ENCODE peak calls at places on chromosomes 11 and 22, in six cellular contexts. One of them, this sample, is unnamed. For H3K4me1 and H3K9me3, the result is how much of the 10 kb centered on the place peaks cover.

GRCh38 chr22:50272103-50272782 is 2.1 kb upstream of the MAPK11 start:
- DNase-seq in SK-N-SH: peak
- DNase-seq in neural progenitor cell: peak
- DNase-seq in HCT116: no peak
- DNase-seq in GM23248: no peak
- DNase-seq in hepatocyte: no peak
- DNase-seq in this sample: no peak

GRCh38 chr11:10885703-10886363 is 28.0 kb upstream of the ZBED5 start:
- DNase-seq in SK-N-SH: peak
- DNase-seq in neural progenitor cell: no peak
- DNase-seq in HCT116: no peak
- DNase-seq in GM23248: peak
- DNase-seq in hepatocyte: peak
- DNase-seq in this sample: no peak

GRCh38 chr11:75267171-75267970 is 26.8 kb downstream of the TPBGL start:
- DNase-seq in SK-N-SH: no peak
- DNase-seq in neural progenitor cell: no peak
- DNase-seq in HCT116: no peak
- DNase-seq in GM23248: no peak
- DNase-seq in hepatocyte: no peak
- DNase-seq in this sample: no peak

GRCh38 chr11:86486261-86487030 is 111.8 kb downstream of the CCDC81 start:
- DNase-seq in SK-N-SH: no peak
- DNase-seq in neural progenitor cell: no peak
- DNase-seq in HCT116: no peak
- DNase-seq in GM23248: no peak
- DNase-seq in hepatocyte: peak
- DNase-seq in this sample: no peak

GRCh38 chr11:67374571-67375276 is 1.3 kb upstream of the CLCF1 start:
- DNase-seq in SK-N-SH: no peak
- DNase-seq in neural progenitor cell: no peak
- DNase-seq in HCT116: no peak
- DNase-seq in GM23248: peak
- DNase-seq in hepatocyte: no peak
- DNase-seq in this sample: peak

GRCh38 chr11:61684870-61685610 is 4.8 kb downstream of the DAGLA start:
- DNase-seq in SK-N-SH: no peak
- DNase-seq in neural progenitor cell: no peak
- DNase-seq in HCT116: no peak
- DNase-seq in GM23248: no peak
- DNase-seq in hepatocyte: no peak
- DNase-seq in this sample: no peak

GRCh38 chr11:13761712-13762111 is 93.2 kb downstream of the FAR1 start:
- DNase-seq in SK-N-SH: no peak
- DNase-seq in neural progenitor cell: no peak
- DNase-seq in HCT116: no peak
- DNase-seq in GM23248: peak
- DNase-seq in hepatocyte: no peak
- DNase-seq in this sample: no peak

GRCh38 chr22:40210814-40211213 is 33.1 kb downstream of the TNRC6B start:
- DNase-seq in SK-N-SH: no peak
- DNase-seq in neural progenitor cell: no peak
- DNase-seq in HCT116: no peak
- DNase-seq in GM23248: no peak
- DNase-seq in hepatocyte: no peak
- DNase-seq in this sample: no peak

GRCh38 chr11:20112291-20113146 is 47.8 kb downstream of the DBX1 start:
- DNase-seq in SK-N-SH: peak
- DNase-seq in neural progenitor cell: no peak
- DNase-seq in HCT116: peak
- DNase-seq in GM23248: peak
- DNase-seq in hepatocyte: peak
- DNase-seq in this sample: peak

GRCh38 chr11:71948314-71949027 is 19.6 kb downstream of the RNF121 start:
- DNase-seq in SK-N-SH: no peak
- DNase-seq in neural progenitor cell: no peak
- DNase-seq in HCT116: no peak
- DNase-seq in GM23248: no peak
- DNase-seq in hepatocyte: peak
- DNase-seq in this sample: no peak

GRCh38 chr11:114317738-114318137 is 21.5 kb downstream of the NNMT start:
- DNase-seq in SK-N-SH: peak
- DNase-seq in neural progenitor cell: peak
- DNase-seq in HCT116: peak
- DNase-seq in GM23248: peak
- DNase-seq in hepatocyte: peak
- DNase-seq in this sample: peak

GRCh38 chr22:33656808-33657628 is 263.3 kb downstream of the LARGE1 start:
- DNase-seq in SK-N-SH: peak
- DNase-seq in neural progenitor cell: no peak
- DNase-seq in HCT116: no peak
- DNase-seq in GM23248: peak
- DNase-seq in hepatocyte: no peak
- DNase-seq in this sample: no peak

GRCh38 chr11:107385361-107385982 is 72.2 kb downstream of the CWF19L2 start:
- DNase-seq in SK-N-SH: no peak
- DNase-seq in neural progenitor cell: no peak
- DNase-seq in HCT116: peak
- DNase-seq in GM23248: peak
- DNase-seq in hepatocyte: peak
- DNase-seq in this sample: peak

GRCh38 chr11:111308140-111308539 is 9.8 kb downstream of the POU2AF3 start:
- DNase-seq in SK-N-SH: no peak
- DNase-seq in neural progenitor cell: no peak
- DNase-seq in HCT116: no peak
- DNase-seq in GM23248: no peak
- DNase-seq in hepatocyte: peak
- DNase-seq in this sample: no peak

GRCh38 chr22:29555065-29555644 is 1.6 kb upstream of the THOC5 start:
- DNase-seq in SK-N-SH: no peak
- DNase-seq in neural progenitor cell: no peak
- DNase-seq in HCT116: no peak
- DNase-seq in GM23248: peak
- DNase-seq in hepatocyte: no peak
- DNase-seq in this sample: no peak

GRCh38 chr22:17063372-17064106 is 21.3 kb upstream of the IL17RA start:
- DNase-seq in SK-N-SH: no peak
- DNase-seq in neural progenitor cell: no peak
- DNase-seq in HCT116: no peak
- DNase-seq in GM23248: no peak
- DNase-seq in hepatocyte: peak
- DNase-seq in this sample: no peak

GRCh38 chr22:24108073-24108472 is 73.2 kb upstream of the SUSD2 start:
- DNase-seq in SK-N-SH: no peak
- DNase-seq in neural progenitor cell: peak
- DNase-seq in HCT116: no peak
- DNase-seq in GM23248: no peak
- DNase-seq in hepatocyte: no peak
- DNase-seq in this sample: no peak

GRCh38 chr22:37218771-37219411 is 6.6 kb upstream of the SSTR3 start:
- DNase-seq in SK-N-SH: no peak
- DNase-seq in neural progenitor cell: no peak
- DNase-seq in HCT116: no peak
- DNase-seq in GM23248: no peak
- DNase-seq in hepatocyte: no peak
- DNase-seq in this sample: no peak

GRCh38 chr22:37220543-37220968 is 8.3 kb upstream of the SSTR3 start:
- DNase-seq in SK-N-SH: no peak
- DNase-seq in neural progenitor cell: no peak
- DNase-seq in HCT116: no peak
- DNase-seq in GM23248: no peak
- DNase-seq in hepatocyte: no peak
- DNase-seq in this sample: no peak

GRCh38 chr22:37221424-37222336 is 9.4 kb upstream of the SSTR3 start:
- DNase-seq in SK-N-SH: no peak
- DNase-seq in neural progenitor cell: no peak
- DNase-seq in HCT116: no peak
- DNase-seq in GM23248: no peak
- DNase-seq in hepatocyte: no peak
- DNase-seq in this sample: no peak

GRCh38 chr22:37218399-37218770 is 6.1 kb upstream of the SSTR3 start:
- DNase-seq in SK-N-SH: no peak
- DNase-seq in neural progenitor cell: no peak
- DNase-seq in HCT116: no peak
- DNase-seq in GM23248: no peak
- DNase-seq in hepatocyte: no peak
- DNase-seq in this sample: no peak

DNA sequence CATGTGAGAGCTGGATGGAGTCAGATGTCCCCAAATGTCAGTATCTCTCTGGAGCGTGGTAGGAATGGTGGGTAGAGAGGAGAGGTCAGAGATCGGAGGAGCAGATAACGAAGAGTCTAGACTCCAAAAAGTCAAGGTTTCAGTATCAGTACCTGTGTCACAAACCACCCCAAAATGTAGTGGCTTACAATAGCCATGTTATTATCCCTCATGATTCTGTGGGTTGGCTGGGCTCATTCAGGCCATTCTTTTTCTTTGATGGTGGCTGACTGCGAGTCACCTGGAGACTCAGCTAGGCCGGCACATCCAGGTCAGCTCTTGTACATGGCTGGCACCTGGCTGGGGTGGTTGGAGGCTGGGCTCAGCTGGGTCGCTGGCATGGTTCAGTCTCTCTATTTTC is 7.3 kb upstream of the SSTR3 start:
- DNase-seq in SK-N-SH: no peak
- DNase-seq in neural progenitor cell: no peak
- DNase-seq in HCT116: no peak
- DNase-seq in GM23248: no peak
- DNase-seq in hepatocyte: no peak
- DNase-seq in this sample: no peak
- H3K4me1 ChIP-seq in SK-N-SH: under half
- H3K4me1 ChIP-seq in neural progenitor cell: under half
- H3K4me1 ChIP-seq in HCT116: under half
- H3K4me1 ChIP-seq in GM23248: under half
- H3K4me1 ChIP-seq in hepatocyte: under half
- H3K4me1 ChIP-seq in this sample: under half

DNA sequence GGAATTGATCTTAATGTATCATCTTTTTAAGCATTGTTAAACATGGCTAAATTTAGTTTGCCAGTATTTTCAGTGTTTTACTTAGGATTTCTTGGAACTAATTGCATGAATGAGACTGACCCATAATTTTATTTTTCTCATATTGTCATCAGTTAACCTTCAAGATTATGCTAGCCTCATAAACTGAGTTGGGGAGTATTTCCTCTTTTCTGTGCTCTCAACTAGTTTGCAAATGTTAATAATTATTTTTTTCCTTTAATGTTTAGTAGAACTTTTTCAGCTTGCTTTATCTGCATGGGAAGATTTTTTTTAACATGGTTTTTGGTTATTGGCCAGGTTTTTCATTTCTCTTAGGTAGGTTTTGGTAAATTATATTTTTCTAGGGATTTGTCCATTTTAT is 235.4 kb upstream of the SESN3 start:
- DNase-seq in SK-N-SH: no peak
- DNase-seq in neural progenitor cell: no peak
- DNase-seq in HCT116: no peak
- DNase-seq in GM23248: no peak
- DNase-seq in hepatocyte: no peak
- DNase-seq in this sample: no peak
- H3K9me3 ChIP-seq in SK-N-SH: under half
- H3K9me3 ChIP-seq in neural progenitor cell: under half
- H3K9me3 ChIP-seq in HCT116: under half
- H3K9me3 ChIP-seq in GM23248: under half
- H3K9me3 ChIP-seq in hepatocyte: under half
- H3K9me3 ChIP-seq in this sample: under half

DNA sequence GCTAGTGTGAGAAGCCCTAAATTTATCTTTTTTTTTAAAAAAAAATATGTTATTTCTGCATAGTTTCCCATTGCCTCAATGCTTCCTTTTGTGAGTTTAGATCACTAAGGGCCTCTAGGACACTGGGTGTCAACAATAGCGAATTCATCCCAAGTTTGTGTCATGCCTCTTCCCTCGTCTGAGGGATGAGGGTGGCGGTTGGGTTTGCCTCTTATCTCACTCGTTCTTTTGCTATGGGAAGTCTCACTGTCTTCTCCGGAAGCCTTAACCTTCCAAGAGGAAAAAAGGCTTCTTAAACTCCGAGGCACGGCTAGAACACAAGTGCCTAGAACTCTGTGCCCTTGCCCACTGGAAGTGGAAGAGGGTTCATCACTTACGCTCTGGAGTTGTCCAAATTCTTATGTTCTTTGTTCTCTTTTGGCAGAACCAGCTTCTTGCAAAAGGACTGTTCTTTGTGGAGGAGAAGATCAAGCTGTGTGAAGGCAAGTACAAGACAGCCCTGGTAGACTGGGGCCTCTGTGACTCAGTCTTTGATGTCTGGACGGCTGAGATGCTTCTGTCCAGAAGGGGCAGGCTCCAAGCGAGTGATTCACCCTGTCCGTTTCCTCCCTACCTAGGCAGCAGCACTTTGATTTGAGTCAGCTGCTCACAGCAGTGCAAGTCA is 78.5 kb downstream of the TRAF6 start:
- DNase-seq in SK-N-SH: no peak
- DNase-seq in neural progenitor cell: peak
- DNase-seq in HCT116: peak
- DNase-seq in GM23248: peak
- DNase-seq in hepatocyte: peak
- DNase-seq in this sample: peak
- TF ChIP-seq EZH2phosphoT487 in SK-N-SH: no peak
- TF ChIP-seq EZH2phosphoT487 in neural progenitor cell: no peak
- TF ChIP-seq EZH2phosphoT487 in HCT116: no peak
- TF ChIP-seq EZH2phosphoT487 in GM23248: no peak
- TF ChIP-seq EZH2phosphoT487 in hepatocyte: no peak
- TF ChIP-seq EZH2phosphoT487 in this sample: no peak

GRCh38 chr22:26494506-26494905 is 10.8 kb downstream of the SRRD start:
- DNase-seq in SK-N-SH: no peak
- DNase-seq in neural progenitor cell: no peak
- DNase-seq in HCT116: no peak
- DNase-seq in GM23248: no peak
- DNase-seq in hepatocyte: no peak
- DNase-seq in this sample: no peak

GRCh38 chr22:26501996-26502395 is 10.3 kb downstream of the TFIP11 start:
- DNase-seq in SK-N-SH: no peak
- DNase-seq in neural progenitor cell: no peak
- DNase-seq in HCT116: no peak
- DNase-seq in GM23248: no peak
- DNase-seq in hepatocyte: no peak
- DNase-seq in this sample: no peak

GRCh38 chr22:26492220-26492619 is 8.5 kb downstream of the SRRD start:
- DNase-seq in SK-N-SH: no peak
- DNase-seq in neural progenitor cell: no peak
- DNase-seq in HCT116: no peak
- DNase-seq in GM23248: no peak
- DNase-seq in hepatocyte: no peak
- DNase-seq in this sample: no peak

GRCh38 chr22:26499188-26499703 is 13.0 kb downstream of the TFIP11 start:
- DNase-seq in SK-N-SH: no peak
- DNase-seq in neural progenitor cell: no peak
- DNase-seq in HCT116: no peak
- DNase-seq in GM23248: no peak
- DNase-seq in hepatocyte: no peak
- DNase-seq in this sample: no peak

DNA sequence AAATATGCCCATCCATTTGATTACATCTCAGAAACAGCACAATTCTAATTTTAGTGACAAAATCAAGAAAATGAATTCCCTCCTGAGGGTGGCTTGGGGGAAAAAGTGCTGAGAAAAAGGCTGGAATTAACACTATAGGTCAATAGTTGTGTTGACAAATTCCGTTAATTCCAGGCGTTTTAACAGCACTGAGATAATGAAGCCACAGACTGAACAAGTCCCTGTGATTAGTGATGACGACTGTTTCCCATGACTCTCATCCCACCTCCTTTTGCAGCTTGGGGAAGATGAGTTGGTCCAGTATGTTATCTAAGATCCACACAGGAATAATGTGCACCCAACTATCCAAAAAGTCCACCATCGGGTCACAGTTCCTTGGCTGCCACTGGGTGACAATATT is 12.8 kb downstream of the SRRD start:
- DNase-seq in SK-N-SH: no peak
- DNase-seq in neural progenitor cell: no peak
- DNase-seq in HCT116: no peak
- DNase-seq in GM23248: no peak
- DNase-seq in hepatocyte: no peak
- DNase-seq in this sample: no peak
- H3K4me1 ChIP-seq in SK-N-SH: under half
- H3K4me1 ChIP-seq in neural progenitor cell: under half
- H3K4me1 ChIP-seq in HCT116: under half
- H3K4me1 ChIP-seq in GM23248: under half
- H3K4me1 ChIP-seq in hepatocyte: under half
- H3K4me1 ChIP-seq in this sample: under half

This sample was measured in PC-3.